ENCODE peak calls at places on chromosomes 7 and 10, in five cellular contexts. One of them, this sample, is unnamed. For H3K27me3, the result is how much of the 10 kb centered on the place peaks cover.

GRCh38 chr7:5598261-5598761 is 174.7 kb upstream of the TNRC18 start:
- DNase-seq in CD4-positive, alpha-beta T cell: no peak
- DNase-seq in IMR-90: no peak
- DNase-seq in neuronal stem cell: no peak
- DNase-seq in colonic mucosa: no peak
- DNase-seq in this sample: peak

GRCh38 chr7:137975223-137975622 is 26.7 kb downstream of the CREB3L2 start:
- DNase-seq in colonic mucosa: no peak
- DNase-seq in neuronal stem cell: no peak
- DNase-seq in IMR-90: peak
- DNase-seq in CD4-positive, alpha-beta T cell: no peak
- DNase-seq in this sample: no peak

GRCh38 chr10:48772059-48772458 is 87.4 kb downstream of the WDFY4 start:
- DNase-seq in CD4-positive, alpha-beta T cell: no peak
- DNase-seq in IMR-90: no peak
- DNase-seq in neuronal stem cell: no peak
- DNase-seq in colonic mucosa: no peak
- DNase-seq in this sample: no peak

GRCh38 chr10:132465193-132465888 is 68.3 kb downstream of the PWWP2B start:
- DNase-seq in IMR-90: no peak
- DNase-seq in neuronal stem cell: no peak
- DNase-seq in CD4-positive, alpha-beta T cell: no peak
- DNase-seq in colonic mucosa: peak
- DNase-seq in this sample: no peak

GRCh38 chr10:45265995-45266394 is 49.4 kb downstream of the OR13A1 start:
- DNase-seq in IMR-90: no peak
- DNase-seq in CD4-positive, alpha-beta T cell: no peak
- DNase-seq in neuronal stem cell: no peak
- DNase-seq in colonic mucosa: no peak
- DNase-seq in this sample: no peak

GRCh38 chr10:79386637-79387465 is 39.6 kb downstream of the PPIF start:
- DNase-seq in neuronal stem cell: no peak
- DNase-seq in CD4-positive, alpha-beta T cell: no peak
- DNase-seq in colonic mucosa: peak
- DNase-seq in IMR-90: no peak
- DNase-seq in this sample: peak

GRCh38 chr10:30111340-30111980 is 52.1 kb upstream of the JCAD start:
- DNase-seq in CD4-positive, alpha-beta T cell: no peak
- DNase-seq in neuronal stem cell: no peak
- DNase-seq in colonic mucosa: no peak
- DNase-seq in IMR-90: peak
- DNase-seq in this sample: no peak

GRCh38 chr10:33341638-33342037 is 7.2 kb upstream of the NRP1 start:
- DNase-seq in IMR-90: peak
- DNase-seq in CD4-positive, alpha-beta T cell: no peak
- DNase-seq in neuronal stem cell: no peak
- DNase-seq in colonic mucosa: no peak
- DNase-seq in this sample: no peak

GRCh38 chr7:29748286-29749099 is 57.8 kb upstream of the WIPF3 start:
- DNase-seq in colonic mucosa: no peak
- DNase-seq in CD4-positive, alpha-beta T cell: no peak
- DNase-seq in IMR-90: peak
- DNase-seq in neuronal stem cell: no peak
- DNase-seq in this sample: no peak

GRCh38 chr10:4549254-4549653 is 276.8 kb upstream of the AKR1E2 start:
- DNase-seq in colonic mucosa: no peak
- DNase-seq in neuronal stem cell: no peak
- DNase-seq in IMR-90: no peak
- DNase-seq in CD4-positive, alpha-beta T cell: no peak
- DNase-seq in this sample: no peak

GRCh38 chr7:98314469-98314868 is 33.0 kb downstream of the BRI3 start:
- DNase-seq in IMR-90: peak
- DNase-seq in neuronal stem cell: no peak
- DNase-seq in colonic mucosa: no peak
- DNase-seq in CD4-positive, alpha-beta T cell: no peak
- DNase-seq in this sample: no peak

GRCh38 chr10:121947931-121948330 is 20.1 kb upstream of the ATE1 start:
- DNase-seq in CD4-positive, alpha-beta T cell: no peak
- DNase-seq in IMR-90: no peak
- DNase-seq in colonic mucosa: no peak
- DNase-seq in neuronal stem cell: no peak
- DNase-seq in this sample: no peak

GRCh38 chr7:1144269-1144771 is 15.7 kb downstream of the ZFAND2A start:
- DNase-seq in colonic mucosa: no peak
- DNase-seq in neuronal stem cell: no peak
- DNase-seq in CD4-positive, alpha-beta T cell: no peak
- DNase-seq in IMR-90: no peak
- DNase-seq in this sample: no peak

GRCh38 chr10:102593074-102593803 is 51.0 kb upstream of the TRIM8 start:
- DNase-seq in neuronal stem cell: no peak
- DNase-seq in CD4-positive, alpha-beta T cell: no peak
- DNase-seq in IMR-90: peak
- DNase-seq in colonic mucosa: no peak
- DNase-seq in this sample: no peak

GRCh38 chr10:80506189-80506575 is 31.5 kb upstream of the SH2D4B start:
- DNase-seq in neuronal stem cell: no peak
- DNase-seq in colonic mucosa: no peak
- DNase-seq in IMR-90: peak
- DNase-seq in CD4-positive, alpha-beta T cell: no peak
- DNase-seq in this sample: no peak

GRCh38 chr10:132163278-132163765 is 23.4 kb upstream of the DPYSL4 start:
- DNase-seq in colonic mucosa: peak
- DNase-seq in neuronal stem cell: peak
- DNase-seq in CD4-positive, alpha-beta T cell: no peak
- DNase-seq in IMR-90: no peak
- DNase-seq in this sample: peak

GRCh38 chr10:71512213-71512745 is 115.6 kb downstream of the CDH23 start:
- DNase-seq in CD4-positive, alpha-beta T cell: no peak
- DNase-seq in neuronal stem cell: no peak
- DNase-seq in colonic mucosa: no peak
- DNase-seq in IMR-90: no peak
- DNase-seq in this sample: no peak

GRCh38 chr10:3955954-3956617 is 171.1 kb upstream of the KLF6 start:
- DNase-seq in colonic mucosa: peak
- DNase-seq in IMR-90: no peak
- DNase-seq in neuronal stem cell: no peak
- DNase-seq in CD4-positive, alpha-beta T cell: no peak
- DNase-seq in this sample: peak

GRCh38 chr10:47360419-47361040 is 12.4 kb downstream of the RBP3 start:
- DNase-seq in colonic mucosa: no peak
- DNase-seq in neuronal stem cell: no peak
- DNase-seq in CD4-positive, alpha-beta T cell: no peak
- DNase-seq in IMR-90: no peak
- DNase-seq in this sample: no peak

GRCh38 chr7:95549818-95550529 is 46.3 kb downstream of the PDK4 start:
- DNase-seq in CD4-positive, alpha-beta T cell: no peak
- DNase-seq in IMR-90: peak
- DNase-seq in colonic mucosa: peak
- DNase-seq in neuronal stem cell: no peak
- DNase-seq in this sample: no peak

GRCh38 chr10:98272690-98273453 is 4.9 kb upstream of the LOXL4 start:
- DNase-seq in IMR-90: no peak
- DNase-seq in neuronal stem cell: no peak
- DNase-seq in CD4-positive, alpha-beta T cell: no peak
- DNase-seq in colonic mucosa: no peak
- DNase-seq in this sample: peak

DNA sequence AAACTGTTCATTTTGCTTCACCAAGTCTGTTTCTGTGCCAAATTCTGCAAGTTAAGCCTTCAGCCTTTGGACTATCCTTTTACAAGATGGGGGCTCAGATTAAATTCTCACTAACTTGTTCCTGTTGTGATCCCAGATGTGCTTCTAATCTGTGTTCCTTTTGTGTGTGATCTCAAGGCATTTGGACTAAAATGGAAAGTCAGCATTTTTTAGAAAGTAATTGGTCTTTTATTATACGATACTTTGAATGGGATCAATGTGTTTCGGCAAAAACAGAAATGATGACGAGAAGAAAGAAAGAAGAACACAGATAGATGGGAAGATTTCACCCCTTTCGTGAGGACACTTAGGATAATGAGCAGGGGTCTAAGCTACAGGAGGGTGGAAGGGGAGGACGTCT is 86.1 kb downstream of the ADAM12 start:
- DNase-seq in neuronal stem cell: no peak
- DNase-seq in colonic mucosa: no peak
- DNase-seq in IMR-90: no peak
- DNase-seq in CD4-positive, alpha-beta T cell: no peak
- DNase-seq in this sample: no peak
- H3K27me3 ChIP-seq in neuronal stem cell: under half
- H3K27me3 ChIP-seq in colonic mucosa: under half
- H3K27me3 ChIP-seq in IMR-90: under half
- H3K27me3 ChIP-seq in CD4-positive, alpha-beta T cell: under half
- H3K27me3 ChIP-seq in this sample: under half

DNA sequence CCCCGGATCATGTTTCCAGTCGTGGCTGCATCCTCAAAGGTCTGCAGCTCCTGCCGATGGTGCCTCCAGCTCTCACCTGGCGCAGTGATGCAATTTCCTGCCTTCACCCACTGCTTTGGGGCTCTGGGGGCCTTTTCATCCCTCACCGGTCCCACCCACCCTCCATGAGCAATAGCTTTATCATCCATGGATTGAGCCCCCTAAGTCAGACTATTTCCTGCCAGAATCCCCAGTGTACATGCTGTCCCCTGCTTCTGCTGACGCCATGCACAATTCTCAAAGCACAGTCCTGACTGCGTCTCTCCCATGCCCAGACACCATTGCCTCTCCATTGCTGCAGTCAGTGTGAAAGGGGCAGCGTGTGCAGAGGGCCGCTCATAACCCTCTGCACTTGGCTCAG is 49.7 kb downstream of the FAM241B start:
- DNase-seq in CD4-positive, alpha-beta T cell: no peak
- DNase-seq in IMR-90: no peak
- DNase-seq in neuronal stem cell: no peak
- DNase-seq in colonic mucosa: no peak
- DNase-seq in this sample: no peak
- H3K27me3 ChIP-seq in CD4-positive, alpha-beta T cell: under half
- H3K27me3 ChIP-seq in IMR-90: half or more
- H3K27me3 ChIP-seq in neuronal stem cell: under half
- H3K27me3 ChIP-seq in colonic mucosa: under half
- H3K27me3 ChIP-seq in this sample: under half

GRCh38 chr7:2575733-2576350 is 17.1 kb downstream of the IQCE start:
- DNase-seq in colonic mucosa: no peak
- DNase-seq in neuronal stem cell: no peak
- DNase-seq in IMR-90: peak
- DNase-seq in CD4-positive, alpha-beta T cell: no peak
- DNase-seq in this sample: no peak
- H3K27me3 ChIP-seq in colonic mucosa: under half
- H3K27me3 ChIP-seq in neuronal stem cell: under half
- H3K27me3 ChIP-seq in IMR-90: under half
- H3K27me3 ChIP-seq in CD4-positive, alpha-beta T cell: under half
- H3K27me3 ChIP-seq in this sample: under half

GRCh38 chr7:7861211-7861633 is 107.4 kb upstream of the GLCCI1 start:
- DNase-seq in IMR-90: peak
- DNase-seq in colonic mucosa: no peak
- DNase-seq in CD4-positive, alpha-beta T cell: no peak
- DNase-seq in neuronal stem cell: no peak
- DNase-seq in this sample: no peak
- H3K27me3 ChIP-seq in IMR-90: under half
- H3K27me3 ChIP-seq in colonic mucosa: under half
- H3K27me3 ChIP-seq in CD4-positive, alpha-beta T cell: under half
- H3K27me3 ChIP-seq in neuronal stem cell: under half
- H3K27me3 ChIP-seq in this sample: under half